ENCODE peak calls at places on chromosomes 2 and 18, in seven cellular contexts. One of them, this sample, is unnamed.

GRCh38 chr2:200713704-200714064 is 98.0 kb upstream of the BZW1 start:
- DNase-seq in brain microvascular endothelial cell: no peak
- DNase-seq in heart left ventricle: no peak
- DNase-seq in Peyer's patch: no peak
- DNase-seq in K562: no peak
- DNase-seq in A549: no peak
- DNase-seq in pancreas: no peak
- DNase-seq in this sample: no peak

GRCh38 chr2:55051026-55051866 is 995 bp upstream of the RTN4 start:
- DNase-seq in brain microvascular endothelial cell: peak; percentile 98
- DNase-seq in heart left ventricle: peak; percentile 70
- DNase-seq in Peyer's patch: no peak
- DNase-seq in K562: peak; percentile 37
- DNase-seq in A549: peak; percentile 89
- DNase-seq in pancreas: peak; percentile 62
- DNase-seq in this sample: peak; percentile 92

GRCh38 chr2:114254875-114255274 is 187.6 kb upstream of the DPP10 start:
- DNase-seq in brain microvascular endothelial cell: no peak
- DNase-seq in heart left ventricle: no peak
- DNase-seq in Peyer's patch: no peak
- DNase-seq in K562: no peak
- DNase-seq in A549: no peak
- DNase-seq in pancreas: no peak
- DNase-seq in this sample: no peak

GRCh38 chr2:60954139-60954538 is 63.4 kb upstream of the PEX13 start:
- DNase-seq in brain microvascular endothelial cell: no peak
- DNase-seq in heart left ventricle: no peak
- DNase-seq in Peyer's patch: no peak
- DNase-seq in K562: no peak
- DNase-seq in A549: no peak
- DNase-seq in pancreas: no peak
- DNase-seq in this sample: no peak

GRCh38 chr18:67951166-67951565 is 434.6 kb upstream of the DSEL start:
- DNase-seq in brain microvascular endothelial cell: no peak
- DNase-seq in heart left ventricle: no peak
- DNase-seq in Peyer's patch: no peak
- DNase-seq in K562: no peak
- DNase-seq in A549: no peak
- DNase-seq in pancreas: no peak
- DNase-seq in this sample: peak; percentile 2

GRCh38 chr2:190649035-190649797 is at the start of gene NAB1:
- DNase-seq in brain microvascular endothelial cell: peak; percentile 41
- DNase-seq in heart left ventricle: peak; percentile 70
- DNase-seq in Peyer's patch: peak; percentile 81
- DNase-seq in K562: no peak
- DNase-seq in A549: peak; percentile 31
- DNase-seq in pancreas: peak; percentile 56
- DNase-seq in this sample: peak; percentile 49

GRCh38 chr2:26772064-26773001 is 8.2 kb downstream of the SLC35F6 start:
- DNase-seq in brain microvascular endothelial cell: peak; percentile 23
- DNase-seq in heart left ventricle: peak; percentile 97
- DNase-seq in Peyer's patch: peak; percentile 85
- DNase-seq in K562: peak; percentile 61
- DNase-seq in A549: no peak
- DNase-seq in pancreas: peak; percentile 84
- DNase-seq in this sample: no peak

GRCh38 chr2:239947361-239948045 is 77.6 kb downstream of the NDUFA10 start:
- DNase-seq in brain microvascular endothelial cell: no peak
- DNase-seq in heart left ventricle: no peak
- DNase-seq in Peyer's patch: peak; percentile 43
- DNase-seq in K562: no peak
- DNase-seq in A549: no peak
- DNase-seq in pancreas: no peak
- DNase-seq in this sample: no peak

GRCh38 chr18:48804856-48805610 is 145.7 kb downstream of the SMAD7 start:
- DNase-seq in brain microvascular endothelial cell: no peak
- DNase-seq in heart left ventricle: peak; percentile 21
- DNase-seq in Peyer's patch: no peak
- DNase-seq in K562: no peak
- DNase-seq in A549: no peak
- DNase-seq in pancreas: no peak
- DNase-seq in this sample: no peak

DNA sequence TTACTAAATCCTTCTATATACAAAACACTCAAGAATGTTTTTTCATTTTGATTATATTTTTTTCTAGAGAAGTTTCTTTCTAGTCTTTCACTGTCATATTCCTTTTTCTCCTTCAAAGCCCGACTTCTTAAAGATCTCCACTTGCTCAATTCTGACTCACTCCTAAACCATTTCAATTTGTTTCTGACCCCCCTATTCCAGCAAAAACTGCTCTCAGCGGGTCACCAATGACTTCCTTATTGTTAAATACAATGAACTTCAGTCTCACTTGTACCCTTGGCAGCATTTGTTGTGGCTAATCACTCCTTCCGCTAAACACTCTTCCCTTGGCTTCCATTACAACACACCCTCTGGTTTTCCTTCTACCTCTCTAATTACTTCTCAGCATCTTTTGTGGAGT is 111.1 kb upstream of the RBBP8 start:
- DNase-seq in brain microvascular endothelial cell: peak; percentile 56
- DNase-seq in heart left ventricle: no peak
- DNase-seq in Peyer's patch: no peak
- DNase-seq in K562: no peak
- DNase-seq in A549: no peak
- DNase-seq in pancreas: no peak
- DNase-seq in this sample: no peak
- H3K27ac ChIP-seq in brain microvascular endothelial cell: peak overlapping the region; percentile 3
- H3K27ac ChIP-seq in heart left ventricle: no peak overlapping the region
- H3K27ac ChIP-seq in Peyer's patch: no peak overlapping the region
- H3K27ac ChIP-seq in K562: no peak overlapping the region
- H3K27ac ChIP-seq in A549: no peak overlapping the region
- H3K27ac ChIP-seq in pancreas: no peak overlapping the region
- H3K27ac ChIP-seq in this sample: no peak overlapping the region

DNA sequence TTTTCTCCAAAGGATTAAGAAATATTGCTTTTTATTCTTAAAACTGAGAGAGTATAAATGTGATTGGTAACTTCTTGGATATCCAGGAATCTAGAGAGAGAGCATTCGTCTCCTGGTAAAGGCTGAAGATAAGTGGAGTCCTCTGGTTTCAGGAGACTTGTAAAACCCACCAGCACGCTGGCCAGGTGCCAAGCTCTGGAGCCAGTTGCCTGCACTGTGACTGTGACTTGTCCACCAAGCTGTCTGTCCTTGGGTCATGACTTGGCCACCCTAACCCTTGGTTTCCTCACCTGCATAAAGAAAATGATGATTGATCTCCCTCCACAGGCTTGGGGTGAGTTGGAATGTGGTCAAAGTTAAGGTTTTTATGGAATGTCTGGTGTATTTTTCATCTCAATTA is 185.4 kb upstream of the NCKAP5 start:
- DNase-seq in brain microvascular endothelial cell: no peak
- DNase-seq in heart left ventricle: peak; percentile 43
- DNase-seq in Peyer's patch: no peak
- DNase-seq in K562: no peak
- DNase-seq in A549: no peak
- DNase-seq in pancreas: no peak
- DNase-seq in this sample: no peak
- TF ChIP-seq CTCF in brain microvascular endothelial cell: no peak
- TF ChIP-seq CTCF in heart left ventricle: no peak
- TF ChIP-seq CTCF in Peyer's patch: no peak
- TF ChIP-seq CTCF in K562: no peak
- TF ChIP-seq CTCF in A549: no peak
- TF ChIP-seq CTCF in pancreas: no peak
- TF ChIP-seq CTCF in this sample: no peak

DNA sequence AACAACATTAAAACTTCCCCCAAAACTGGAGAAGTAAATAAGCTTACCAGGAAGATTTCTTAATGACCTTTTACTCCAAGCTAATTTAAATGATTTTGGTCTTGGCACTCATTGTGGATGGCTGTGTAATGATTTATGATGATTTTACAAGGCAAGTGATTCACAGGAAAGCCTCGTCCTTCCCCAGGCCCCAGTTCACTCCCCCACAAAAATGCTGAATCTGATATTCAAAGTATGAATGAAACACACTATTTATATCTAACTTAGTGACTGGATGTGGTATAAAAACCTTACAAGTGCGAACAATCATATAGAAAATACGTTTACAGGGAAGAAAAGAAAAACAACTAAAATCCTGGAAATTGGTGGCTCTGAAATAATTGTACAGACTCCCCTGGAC is 49.8 kb downstream of the ZNF516 start:
- DNase-seq in brain microvascular endothelial cell: peak; percentile 80
- DNase-seq in heart left ventricle: no peak
- DNase-seq in Peyer's patch: no peak
- DNase-seq in K562: no peak
- DNase-seq in A549: peak; percentile 9
- DNase-seq in pancreas: no peak
- DNase-seq in this sample: peak; percentile 72
- H3K27ac ChIP-seq in brain microvascular endothelial cell: peak overlapping the region; percentile 65
- H3K27ac ChIP-seq in heart left ventricle: no peak overlapping the region
- H3K27ac ChIP-seq in Peyer's patch: no peak overlapping the region
- H3K27ac ChIP-seq in K562: no peak overlapping the region
- H3K27ac ChIP-seq in A549: peak overlapping the region; percentile 81
- H3K27ac ChIP-seq in pancreas: no peak overlapping the region
- H3K27ac ChIP-seq in this sample: peak overlapping the region; percentile 67

GRCh38 chr2:4354678-4355077 is 651.3 kb downstream of the DCDC2C start:
- DNase-seq in brain microvascular endothelial cell: peak; percentile 13
- DNase-seq in heart left ventricle: no peak
- DNase-seq in Peyer's patch: no peak
- DNase-seq in K562: peak; percentile 8
- DNase-seq in A549: no peak
- DNase-seq in pancreas: peak; percentile 34
- DNase-seq in this sample: no peak

GRCh38 chr2:4358855-4359254 is 655.5 kb downstream of the DCDC2C start:
- DNase-seq in brain microvascular endothelial cell: no peak
- DNase-seq in heart left ventricle: no peak
- DNase-seq in Peyer's patch: no peak
- DNase-seq in K562: no peak
- DNase-seq in A549: no peak
- DNase-seq in pancreas: no peak
- DNase-seq in this sample: no peak

GRCh38 chr2:4353668-4354067 is 650.3 kb downstream of the DCDC2C start:
- DNase-seq in brain microvascular endothelial cell: no peak
- DNase-seq in heart left ventricle: no peak
- DNase-seq in Peyer's patch: no peak
- DNase-seq in K562: no peak
- DNase-seq in A549: no peak
- DNase-seq in pancreas: no peak
- DNase-seq in this sample: no peak

DNA sequence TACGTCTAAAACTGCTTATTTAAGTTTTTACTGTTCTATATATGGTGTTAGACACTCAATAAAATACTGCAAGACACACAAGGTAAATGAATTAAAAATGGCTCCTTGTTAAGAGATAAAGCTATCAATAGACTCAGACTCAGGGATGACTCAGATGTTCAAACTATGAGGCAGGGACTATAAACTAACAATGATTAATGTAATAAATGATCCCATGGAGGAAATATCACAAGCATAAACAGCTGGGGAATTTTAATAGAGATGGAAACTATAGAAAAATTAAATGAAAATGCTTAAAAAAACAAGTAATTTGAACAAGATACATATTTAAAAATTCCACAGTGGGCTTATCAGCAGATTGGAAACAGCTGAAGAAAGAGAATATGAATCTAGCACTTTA is 650.8 kb downstream of the DCDC2C start:
- DNase-seq in brain microvascular endothelial cell: peak; percentile 12
- DNase-seq in heart left ventricle: no peak
- DNase-seq in Peyer's patch: no peak
- DNase-seq in K562: no peak
- DNase-seq in A549: no peak
- DNase-seq in pancreas: no peak
- DNase-seq in this sample: no peak
- TF ChIP-seq CTCF in brain microvascular endothelial cell: no peak
- TF ChIP-seq CTCF in heart left ventricle: no peak
- TF ChIP-seq CTCF in Peyer's patch: no peak
- TF ChIP-seq CTCF in K562: no peak
- TF ChIP-seq CTCF in A549: no peak
- TF ChIP-seq CTCF in pancreas: no peak
- TF ChIP-seq CTCF in this sample: no peak

GRCh38 chr2:109129921-109130725 is 1.1 kb downstream of the SH3RF3 start:
- DNase-seq in brain microvascular endothelial cell: no peak
- DNase-seq in heart left ventricle: no peak
- DNase-seq in Peyer's patch: no peak
- DNase-seq in K562: no peak
- DNase-seq in A549: no peak
- DNase-seq in pancreas: no peak
- DNase-seq in this sample: no peak
- H3K27ac ChIP-seq in brain microvascular endothelial cell: no peak overlapping the region
- H3K27ac ChIP-seq in heart left ventricle: peak overlapping the region; percentile 77
- H3K27ac ChIP-seq in Peyer's patch: peak overlapping the region; percentile 11
- H3K27ac ChIP-seq in K562: no peak overlapping the region
- H3K27ac ChIP-seq in A549: no peak overlapping the region
- H3K27ac ChIP-seq in pancreas: no peak overlapping the region
- H3K27ac ChIP-seq in this sample: peak overlapping the region; percentile 72

GRCh38 chr18:50569930-50570329 is 10.0 kb downstream of the MAPK4 start:
- DNase-seq in brain microvascular endothelial cell: no peak
- DNase-seq in heart left ventricle: no peak
- DNase-seq in Peyer's patch: no peak
- DNase-seq in K562: no peak
- DNase-seq in A549: no peak
- DNase-seq in pancreas: no peak
- DNase-seq in this sample: no peak

GRCh38 chr18:50578651-50579050 is 18.8 kb downstream of the MAPK4 start:
- DNase-seq in brain microvascular endothelial cell: no peak
- DNase-seq in heart left ventricle: no peak
- DNase-seq in Peyer's patch: no peak
- DNase-seq in K562: peak; percentile 16
- DNase-seq in A549: peak; percentile 13
- DNase-seq in pancreas: no peak
- DNase-seq in this sample: peak; percentile 78

GRCh38 chr18:50571606-50572005 is 11.7 kb downstream of the MAPK4 start:
- DNase-seq in brain microvascular endothelial cell: no peak
- DNase-seq in heart left ventricle: no peak
- DNase-seq in Peyer's patch: no peak
- DNase-seq in K562: no peak
- DNase-seq in A549: no peak
- DNase-seq in pancreas: no peak
- DNase-seq in this sample: no peak

GRCh38 chr18:50578030-50578429 is 18.1 kb downstream of the MAPK4 start:
- DNase-seq in brain microvascular endothelial cell: no peak
- DNase-seq in heart left ventricle: no peak
- DNase-seq in Peyer's patch: no peak
- DNase-seq in K562: no peak
- DNase-seq in A549: no peak
- DNase-seq in pancreas: no peak
- DNase-seq in this sample: no peak

GRCh38 chr18:50573679-50574078 is 13.8 kb downstream of the MAPK4 start:
- DNase-seq in brain microvascular endothelial cell: no peak
- DNase-seq in heart left ventricle: no peak
- DNase-seq in Peyer's patch: no peak
- DNase-seq in K562: no peak
- DNase-seq in A549: no peak
- DNase-seq in pancreas: no peak
- DNase-seq in this sample: no peak
- TF ChIP-seq CTCF in brain microvascular endothelial cell: no peak
- TF ChIP-seq CTCF in heart left ventricle: no peak
- TF ChIP-seq CTCF in Peyer's patch: no peak
- TF ChIP-seq CTCF in K562: no peak
- TF ChIP-seq CTCF in A549: no peak
- TF ChIP-seq CTCF in pancreas: no peak
- TF ChIP-seq CTCF in this sample: no peak

GRCh38 chr18:23057096-23057495 is 78.2 kb upstream of the CABLES1 start:
- DNase-seq in brain microvascular endothelial cell: no peak
- DNase-seq in heart left ventricle: no peak
- DNase-seq in Peyer's patch: no peak
- DNase-seq in K562: no peak
- DNase-seq in A549: no peak
- DNase-seq in pancreas: no peak
- DNase-seq in this sample: no peak
- H3K27ac ChIP-seq in brain microvascular endothelial cell: no peak overlapping the region
- H3K27ac ChIP-seq in heart left ventricle: no peak overlapping the region
- H3K27ac ChIP-seq in Peyer's patch: no peak overlapping the region
- H3K27ac ChIP-seq in K562: no peak overlapping the region
- H3K27ac ChIP-seq in A549: no peak overlapping the region
- H3K27ac ChIP-seq in pancreas: no peak overlapping the region
- H3K27ac ChIP-seq in this sample: no peak overlapping the region